ENCODE peak calls at places on chromosomes 16 and 17, in eight cellular contexts. F is caudate nucleus; M is IMR-90; J is endothelial cell of umbilical vein; N is naive thymus-derived CD4-positive, alpha-beta T cell; Q is substantia nigra; C is left ventricle myocardium inferior; L is RWPE1. O is an unnamed sample.
A peak's percentile ranks its signal among the peaks of the same experiment; 100 is the strongest.

GRCh38 chr17:13153036-13153435 is 135.2 kb upstream of the ELAC2 start:
- DNase-seq in F (no peak), L (no peak), M (peak; percentile 59), N (no peak), Q (no peak), C (no peak), J (no peak), O (no peak)

GRCh38 chr16:29198731-29199521 is 207.6 kb downstream of the NPIPB11 start:
- DNase-seq in J (no peak), L (no peak), C (no peak), F (no peak), Q (no peak), M (no peak), N (no peak), O (no peak)

GRCh38 chr17:75079023-75079373 is 8.8 kb upstream of the SLC16A5 start:
- DNase-seq in J (no peak), Q (no peak), N (no peak), M (no peak), F (no peak), C (no peak), L (no peak), O (no peak)

GRCh38 chr17:73589096-73589980 is 54.9 kb downstream of the SDK2 start:
- DNase-seq in M (no peak), L (no peak), Q (no peak), F (no peak), N (no peak), J (no peak), C (no peak), O (no peak)

GRCh38 chr16:83940630-83941378 is 12.2 kb upstream of the OSGIN1 start:
- DNase-seq in J (no peak), Q (no peak), N (no peak), M (no peak), L (no peak), C (no peak), F (no peak), O (no peak)

GRCh38 chr17:6070280-6070894 is at the start of gene WSCD1:
- DNase-seq in C (no peak), Q (peak; percentile 37), N (no peak), F (peak; percentile 31), L (no peak), M (no peak), J (no peak), O (peak; percentile 63)

GRCh38 chr17:66432996-66433556 is 130.7 kb downstream of the PRKCA start:
- DNase-seq in M (peak; percentile 59), F (no peak), N (no peak), L (no peak), C (no peak), J (no peak), Q (no peak), O (no peak)

GRCh38 chr17:27489045-27489715 is 32.9 kb downstream of the KSR1 start:
- DNase-seq in L (peak; percentile 66), J (no peak), C (peak; percentile 84), Q (no peak), F (no peak), N (no peak), M (peak; percentile 59), O (no peak)

GRCh38 chr17:6323626-6324356 is 111.1 kb downstream of the AIPL1 start:
- DNase-seq in F (no peak), C (no peak), N (no peak), Q (no peak), L (peak; percentile 41), M (no peak), J (peak; percentile 7), O (no peak)

GRCh38 chr17:78537217-78537860 is 39.9 kb downstream of the DNAH17 start:
- DNase-seq in C (no peak), N (no peak), F (no peak), Q (no peak), J (no peak), L (no peak), M (no peak), O (no peak)

GRCh38 chr17:65039349-65039988 is 17.1 kb downstream of the GNA13 start:
- DNase-seq in J (no peak), M (no peak), L (peak; percentile 90), Q (no peak), N (peak; percentile 72), C (no peak), F (no peak), O (peak; percentile 91)

GRCh38 chr16:86638642-86639041 is 60.3 kb downstream of the FOXL1 start:
- DNase-seq in L (no peak), C (no peak), M (no peak), N (no peak), F (no peak), Q (no peak), J (no peak), O (no peak)

GRCh38 chr16:86634290-86634689 is 55.9 kb downstream of the FOXL1 start:
- DNase-seq in Q (no peak), M (peak; percentile 33), F (no peak), L (peak; percentile 50), J (peak; percentile 32), C (no peak), N (no peak), O (no peak)

GRCh38 chr16:86637744-86638143 is 59.4 kb downstream of the FOXL1 start:
- DNase-seq in C (no peak), N (no peak), F (no peak), Q (no peak), J (no peak), M (no peak), L (no peak), O (no peak)

GRCh38 chr16:86635181-86635580 is 56.8 kb downstream of the FOXL1 start:
- DNase-seq in M (no peak), J (no peak), F (no peak), N (no peak), Q (no peak), C (no peak), L (no peak), O (no peak)

GRCh38 chr16:86635926-86636325 is 57.6 kb downstream of the FOXL1 start:
- DNase-seq in L (no peak), F (no peak), J (no peak), C (no peak), Q (no peak), M (no peak), N (no peak), O (no peak)
- H3K27ac ChIP-seq in L (no peak overlapping the region), F (no peak overlapping the region), J (no peak overlapping the region), C (no peak overlapping the region), Q (no peak overlapping the region), M (no peak overlapping the region), N (no peak overlapping the region), O (no peak overlapping the region)

DNA sequence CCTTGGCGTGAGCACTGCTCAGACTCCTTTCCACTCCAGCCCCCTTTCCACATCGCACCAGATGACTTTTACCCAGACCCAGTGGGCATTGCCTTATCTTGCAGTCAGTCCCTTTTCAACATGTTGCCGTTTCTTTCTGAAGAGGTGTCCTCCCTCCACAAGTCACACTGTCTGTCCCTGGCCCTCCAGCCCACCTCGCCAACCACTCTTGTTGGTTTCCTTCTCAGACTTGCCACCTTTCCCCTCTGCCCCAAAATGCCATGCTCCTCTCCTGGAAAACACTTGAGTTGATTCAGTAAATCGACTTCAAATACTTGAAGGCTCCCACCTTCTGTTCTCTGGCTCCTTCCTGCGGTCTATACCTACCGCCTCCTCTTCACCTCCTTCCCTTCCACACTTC is 7.5 kb upstream of the ADAM11 start:
- DNase-seq in F (no peak), Q (no peak), L (no peak), J (no peak), M (no peak), N (no peak), C (no peak), O (no peak)
- H3K27ac ChIP-seq in F (no peak overlapping the region), Q (no peak overlapping the region), L (no peak overlapping the region), J (no peak overlapping the region), M (no peak overlapping the region), N (no peak overlapping the region), C (no peak overlapping the region), O (no peak overlapping the region)

DNA sequence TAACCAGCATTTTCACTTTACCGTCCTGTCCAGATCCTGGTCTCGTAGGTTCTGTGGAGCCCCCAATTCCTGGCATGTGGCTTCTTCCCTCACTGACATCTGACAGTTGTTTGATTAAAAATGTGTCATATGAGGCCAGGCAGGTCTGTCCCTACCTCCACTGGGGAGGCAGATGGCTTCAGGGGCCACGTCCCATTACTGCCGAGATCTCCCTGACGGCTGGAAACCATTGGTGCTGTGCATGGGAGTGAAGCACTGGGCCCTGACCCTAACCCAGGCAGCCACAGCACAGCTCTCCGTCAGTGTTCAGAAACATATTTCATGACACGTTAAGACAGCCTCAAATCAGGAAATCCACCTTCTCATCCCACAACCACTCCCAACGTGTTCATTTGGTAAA is 77.5 kb downstream of the GNAO1 start:
- DNase-seq in C (no peak), F (no peak), L (no peak), Q (no peak), N (no peak), M (no peak), J (no peak), O (no peak)
- H3K27ac ChIP-seq in C (no peak overlapping the region), F (peak overlapping the region; percentile 99), L (no peak overlapping the region), Q (peak overlapping the region; percentile 98), N (no peak overlapping the region), M (no peak overlapping the region), J (no peak overlapping the region), O (no peak overlapping the region)

DNA sequence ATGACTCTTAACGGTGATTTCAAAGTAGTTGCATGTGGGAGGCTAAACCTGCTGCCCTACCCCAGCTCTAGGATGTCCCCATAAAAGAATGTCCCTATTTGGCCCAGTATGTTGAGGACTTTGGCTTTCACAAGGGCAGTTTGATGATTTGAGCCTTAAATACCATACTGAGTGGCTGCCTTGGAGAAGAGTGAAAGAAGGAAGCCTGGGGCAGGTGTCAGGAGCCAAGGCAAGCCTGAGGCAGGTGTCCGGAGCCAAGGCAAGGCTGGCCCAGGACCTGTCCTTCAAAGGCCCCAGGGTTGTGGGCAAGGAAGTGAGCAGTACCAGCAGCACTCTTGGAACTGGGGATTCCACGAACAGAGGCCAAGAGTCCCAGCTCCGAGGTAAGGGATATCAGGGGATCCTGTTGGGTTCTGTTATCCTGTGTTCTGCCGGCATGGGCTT is 18.6 kb downstream of the ST6GALNAC2 start:
- DNase-seq in Q (no peak), N (no peak), J (no peak), M (no peak), C (no peak), L (no peak), F (no peak), O (no peak)
- H3K27ac ChIP-seq in Q (no peak overlapping the region), N (no peak overlapping the region), J (no peak overlapping the region), M (no peak overlapping the region), C (no peak overlapping the region), L (peak overlapping the region; percentile 67), F (no peak overlapping the region), O (no peak overlapping the region)